ENCODE peak calls at places on chromosomes 1 and 21, in five cellular contexts. D, L, B, U and S are unnamed samples.
A peak's percentile ranks its signal among the peaks of the same experiment; 100 is the strongest.

GRCh38 chr1:243483084-243483845 is 227.4 kb downstream of the SDCCAG8 start:
- DNase-seq in D (no peak), L (no peak), B (no peak), U (peak; percentile 24), S (no peak)

GRCh38 chr1:201702936-201703335 is 126.0 kb upstream of the IPO9 start:
- DNase-seq in D (peak; percentile 99), L (no peak), B (no peak), U (no peak), S (no peak)

GRCh38 chr1:185960377-185961151 is 226.4 kb downstream of the HMCN1 start:
- DNase-seq in D (peak; percentile 55), L (no peak), B (no peak), U (no peak), S (no peak)

GRCh38 chr1:27873671-27874384 is 1.5 kb downstream of the THEMIS2 start:
- DNase-seq in D (no peak), L (no peak), B (no peak), U (no peak), S (no peak)

GRCh38 chr21:45381865-45382697 is 22.9 kb upstream of the COL18A1 start:
- DNase-seq in D (no peak), L (no peak), B (no peak), U (no peak), S (no peak)

GRCh38 chr1:33327587-33328325 is 6.9 kb upstream of the A3GALT2 start:
- DNase-seq in D (no peak), L (peak; percentile 95), B (peak; percentile 76), U (no peak), S (peak; percentile 81)

GRCh38 chr1:60715970-60716369 is 366.4 kb upstream of the NFIA start:
- DNase-seq in D (no peak), L (no peak), B (no peak), U (no peak), S (no peak)

GRCh38 chr1:8663915-8664331 is 153.5 kb downstream of the RERE start:
- DNase-seq in D (no peak), L (no peak), B (no peak), U (no peak), S (no peak)

GRCh38 chr1:168628807-168629206 is 52.4 kb downstream of the XCL1 start:
- DNase-seq in D (no peak), L (peak; percentile 93), B (peak; percentile 97), U (no peak), S (no peak)

GRCh38 chr1:241356187-241356518 is 852 bp downstream of the RGS7 start:
- DNase-seq in D (peak; percentile 60), L (no peak), B (no peak), U (no peak), S (no peak)